ENCODE peak calls at places on chromosomes 2 and 18, in four cellular contexts. J, Q, K and Y are unnamed samples.

GRCh38 chr2:190069936-190070696 is 7.6 kb upstream of the MSTN start:
- DNase-seq in J (peak), Q (peak), K (peak), Y (peak)

GRCh38 chr2:7333970-7334493 is 416.8 kb downstream of the RNF144A start:
- DNase-seq in J (no peak), Q (no peak), K (no peak), Y (peak)

GRCh38 chr2:58098254-58099096 is 51.9 kb downstream of the VRK2 start:
- DNase-seq in J (peak), Q (peak), K (no peak), Y (no peak)

GRCh38 chr2:20649586-20650375 is 1.1 kb downstream of the HS1BP3 start:
- DNase-seq in J (no peak), Q (no peak), K (no peak), Y (no peak)

GRCh38 chr18:57208056-57208455 is 61.2 kb downstream of the BOD1L2 start:
- DNase-seq in J (no peak), Q (no peak), K (peak), Y (no peak)

GRCh38 chr2:59150430-59150829 is 909.3 kb upstream of the FANCL start:
- DNase-seq in J (peak), Q (no peak), K (peak), Y (no peak)

GRCh38 chr18:62196079-62196478 is 9.0 kb downstream of the RELCH start:
- DNase-seq in J (no peak), Q (no peak), K (peak), Y (no peak)

GRCh38 chr2:12389354-12390045 is 327.2 kb upstream of the TRIB2 start:
- DNase-seq in J (no peak), Q (peak), K (peak), Y (no peak)

GRCh38 chr2:187545238-187545751 is 8.9 kb downstream of the TFPI start:
- DNase-seq in J (no peak), Q (peak), K (no peak), Y (no peak)

GRCh38 chr2:121608367-121608766 is 40.9 kb downstream of the CLASP1 start:
- DNase-seq in J (no peak), Q (peak), K (no peak), Y (no peak)

GRCh38 chr2:39632871-39633270 is 32.8 kb upstream of the TMEM178A start:
- DNase-seq in J (no peak), Q (peak), K (no peak), Y (no peak)

GRCh38 chr2:191247381-191248057 is 2.3 kb downstream of the MYO1B start:
- DNase-seq in J (peak), Q (peak), K (peak), Y (peak)

GRCh38 chr2:175207741-175208438 is 26.4 kb upstream of the ATP5MC3 start:
- DNase-seq in J (no peak), Q (peak), K (no peak), Y (no peak)

GRCh38 chr2:88885275-88885674 is 193.8 kb downstream of the RPIA start:
- DNase-seq in J (no peak), Q (no peak), K (no peak), Y (no peak)

GRCh38 chr2:225002656-225003045 is 39.6 kb downstream of the DOCK10 start:
- DNase-seq in J (no peak), Q (no peak), K (no peak), Y (no peak)

GRCh38 chr18:12478269-12479057 is 70.7 kb downstream of the PRELID3A start:
- DNase-seq in J (peak), Q (no peak), K (peak), Y (no peak)

GRCh38 chr2:45572979-45573378 is 38.1 kb downstream of the SRBD1 start:
- DNase-seq in J (no peak), Q (no peak), K (no peak), Y (no peak)

GRCh38 chr2:2332381-2332780 is 1.3 kb upstream of the MYT1L start:
- DNase-seq in J (no peak), Q (no peak), K (no peak), Y (no peak)

GRCh38 chr2:239546541-239546940 is 145.7 kb upstream of the HDAC4 start:
- DNase-seq in J (no peak), Q (no peak), K (no peak), Y (no peak)

GRCh38 chr2:170554278-170554955 is 160.7 kb upstream of the SP5 start:
- DNase-seq in J (no peak), Q (peak), K (no peak), Y (no peak)

GRCh38 chr18:10086458-10086857 is 172.6 kb downstream of the VAPA start:
- DNase-seq in J (no peak), Q (no peak), K (peak), Y (no peak)

GRCh38 chr2:129231924-129232323 is 747.5 kb upstream of the RAB6C start:
- DNase-seq in J (no peak), Q (no peak), K (no peak), Y (no peak)

GRCh38 chr2:170923799-170924198 is 5.3 kb upstream of the GORASP2 start:
- DNase-seq in J (no peak), Q (no peak), K (peak), Y (no peak)

GRCh38 chr2:75465317-75465998 is 95.3 kb downstream of the EVA1A start:
- DNase-seq in J (peak), Q (peak), K (peak), Y (peak)

GRCh38 chr2:143128681-143129580 is at the start of gene ARHGAP15:
- DNase-seq in J (no peak), Q (no peak), K (no peak), Y (no peak)

GRCh38 chr2:201858781-201859180 is 52.4 kb downstream of the CDK15 start:
- DNase-seq in J (peak), Q (peak), K (peak), Y (no peak)

GRCh38 chr2:71706121-71706520 is 252.8 kb downstream of the DYSF start:
- DNase-seq in J (no peak), Q (no peak), K (no peak), Y (no peak)

GRCh38 chr2:72789241-72789640 is 36.6 kb downstream of the EXOC6B start:
- DNase-seq in J (no peak), Q (no peak), K (no peak), Y (no peak)

GRCh38 chr2:16272038-16272788 is 331.9 kb downstream of the MYCN start:
- DNase-seq in J (no peak), Q (no peak), K (no peak), Y (peak)

GRCh38 chr2:128879161-128879560 is 560.5 kb upstream of the HS6ST1 start:
- DNase-seq in J (no peak), Q (no peak), K (peak), Y (no peak)

GRCh38 chr2:168030862-168031624 is 216.4 kb downstream of the STK39 start:
- DNase-seq in J (peak), Q (peak), K (no peak), Y (no peak)

DNA sequence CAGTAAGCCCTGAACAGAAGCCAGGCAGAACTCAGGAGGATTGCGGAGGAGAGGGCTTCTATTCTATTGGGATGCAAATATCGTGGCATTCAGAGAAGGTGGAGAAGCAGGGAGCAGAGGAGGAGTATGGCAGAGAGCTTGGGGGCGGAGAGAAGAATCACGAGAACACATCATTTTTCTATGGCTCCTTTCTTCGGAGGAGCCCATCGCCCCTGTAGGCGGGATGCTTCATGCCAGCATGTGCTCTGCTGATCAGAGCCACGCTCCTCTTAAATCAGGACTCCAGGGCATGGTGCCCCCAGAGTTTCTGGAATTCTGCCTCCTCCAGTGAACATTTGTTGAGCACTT is 71.1 kb downstream of the CIB4 start:
- DNase-seq in J (no peak), Q (no peak), K (no peak), Y (no peak)
- H3K4me2 ChIP-seq in J (no peak), Q (no peak), K (no peak), Y (no peak)

GRCh38 chr2:28765316-28765715 is 13.7 kb downstream of the PPP1CB start:
- DNase-seq in J (no peak), Q (no peak), K (no peak), Y (no peak)
- H3K27ac ChIP-seq in J (no peak), Q (no peak), K (no peak), Y (peak)

GRCh38 chr2:106280653-106281202 is 86.6 kb upstream of the UXS1 start:
- DNase-seq in J (no peak), Q (no peak), K (no peak), Y (no peak)
- H3K4me2 ChIP-seq in J (no peak), Q (no peak), K (no peak), Y (no peak)

GRCh38 chr2:100161940-100162620 is 19.7 kb upstream of the AFF3 start:
- DNase-seq in J (no peak), Q (no peak), K (no peak), Y (no peak)
- H3K27ac ChIP-seq in J (no peak), Q (no peak), K (no peak), Y (no peak)

GRCh38 chr2:132426621-132427020 is 10.0 kb downstream of the GPR39 start:
- DNase-seq in J (no peak), Q (no peak), K (no peak), Y (no peak)
- H3K4me2 ChIP-seq in J (no peak), Q (no peak), K (no peak), Y (no peak)

DNA sequence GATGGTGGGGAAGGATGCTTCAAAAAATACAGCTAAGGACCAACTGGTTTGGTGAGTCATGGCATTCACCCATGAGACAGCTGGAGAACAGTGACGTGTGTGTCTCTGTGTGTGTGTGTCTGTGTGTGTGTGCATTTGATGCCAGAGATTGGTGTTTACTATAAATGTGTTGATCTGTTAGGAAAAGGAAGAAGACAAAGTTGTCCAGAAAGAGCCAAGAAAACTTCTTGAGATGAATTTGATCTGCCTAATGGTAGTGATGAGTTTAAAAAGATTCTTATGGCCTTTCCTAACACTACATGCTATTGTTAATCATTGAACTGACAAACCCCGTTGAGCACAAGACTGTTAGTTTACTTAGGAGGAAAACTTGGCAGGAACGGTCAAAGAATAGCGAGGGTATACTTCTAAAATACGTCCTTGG is 36.4 kb upstream of the IL1R1 start:
- DNase-seq in J (peak), Q (peak), K (no peak), Y (no peak)
- H3K27ac ChIP-seq in J (peak), Q (peak), K (no peak), Y (no peak)

GRCh38 chr2:234565842-234566619 is 69.2 kb upstream of the ARL4C start:
- DNase-seq in J (no peak), Q (no peak), K (no peak), Y (no peak)

GRCh38 chr2:234566622-234567021 is 69.7 kb upstream of the ARL4C start:
- DNase-seq in J (no peak), Q (peak), K (no peak), Y (no peak)

GRCh38 chr2:234565201-234565600 is 68.3 kb upstream of the ARL4C start:
- DNase-seq in J (no peak), Q (no peak), K (no peak), Y (peak)

GRCh38 chr2:234559609-234560008 is 62.7 kb upstream of the ARL4C start:
- DNase-seq in J (no peak), Q (no peak), K (no peak), Y (no peak)

GRCh38 chr2:234564719-234565118 is 67.8 kb upstream of the ARL4C start:
- DNase-seq in J (no peak), Q (peak), K (no peak), Y (peak)
- H3K4me2 ChIP-seq in J (no peak), Q (peak), K (no peak), Y (no peak)

GRCh38 chr18:23135679-23136325 is 517 bp downstream of the CABLES1 start:
- DNase-seq in J (peak), Q (no peak), K (peak), Y (peak)
- H3K27ac ChIP-seq in J (no peak), Q (no peak), K (peak), Y (peak)

GRCh38 chr2:222535477-222535876 is 111.1 kb downstream of the SGPP2 start:
- DNase-seq in J (no peak), Q (no peak), K (no peak), Y (no peak)
- H3K4me2 ChIP-seq in J (no peak), Q (no peak), K (no peak), Y (no peak)

GRCh38 chr2:47180531-47180930 is 25.4 kb upstream of the STPG4 start:
- DNase-seq in J (no peak), Q (no peak), K (no peak), Y (no peak)
- H3K27ac ChIP-seq in J (no peak), Q (no peak), K (no peak), Y (no peak)